ENCODE peak calls at places on chromosomes 13 and 19, in eight cellular contexts. R, X, D, B, S, U, Z and F are unnamed samples. For H3K4me1, the result is how much of the 10 kb centered on the place peaks cover.

GRCh38 chr13:48393030-48393697 is 19.7 kb downstream of the LPAR6 start:
- DNase-seq in X (no peak), D (no peak), S (no peak), Z (no peak), B (no peak), U (no peak), R (no peak), F (no peak)

GRCh38 chr19:38173324-38174041 is 50.5 kb downstream of the DPF1 start:
- DNase-seq in R (no peak), D (no peak), X (no peak), B (peak), S (peak), U (no peak), Z (peak), F (no peak)

GRCh38 chr19:49851456-49852259 is 699 bp downstream of the PTOV1 start:
- DNase-seq in S (peak), X (peak), B (peak), U (peak), R (peak), Z (peak), D (peak), F (no peak)

GRCh38 chr13:113586661-113587479 is 2.3 kb downstream of the TFDP1 start:
- DNase-seq in R (no peak), S (no peak), X (no peak), U (no peak), D (no peak), Z (peak), B (no peak), F (no peak)

GRCh38 chr19:35518313-35518712 is 4.9 kb upstream of the DMKN start:
- DNase-seq in R (no peak), B (no peak), U (no peak), S (no peak), D (peak), Z (no peak), X (no peak), F (no peak)

GRCh38 chr19:49085020-49085867 is at the start of gene SNRNP70:
- DNase-seq in Z (peak), B (peak), D (peak), X (peak), R (peak), U (peak), S (peak), F (peak)

GRCh38 chr19:4345656-4346383 is 2.5 kb downstream of the MPND start:
- DNase-seq in D (no peak), X (no peak), B (no peak), R (no peak), Z (peak), S (no peak), U (no peak), F (no peak)

GRCh38 chr19:22882797-22883196 is 50.7 kb downstream of the ZNF723 start:
- DNase-seq in R (no peak), B (no peak), S (no peak), X (peak), D (peak), Z (no peak), U (no peak), F (no peak)

GRCh38 chr19:55626350-55626749 is 2.0 kb upstream of the ZNF784 start:
- DNase-seq in Z (no peak), X (no peak), S (no peak), U (peak), R (peak), B (no peak), D (no peak), F (no peak)

GRCh38 chr19:8363803-8364771 is at the start of gene ANGPTL4:
- DNase-seq in U (peak), D (peak), X (peak), Z (peak), B (peak), R (peak), S (peak), F (peak)

GRCh38 chr19:38433268-38433733 is at the start of gene RYR1:
- DNase-seq in S (peak), D (peak), U (peak), B (peak), Z (peak), R (peak), X (peak), F (peak)

GRCh38 chr19:47253467-47253881 is 2.9 kb upstream of the CCDC9 start:
- DNase-seq in D (peak), S (no peak), U (no peak), B (no peak), X (no peak), Z (no peak), R (no peak), F (no peak)

GRCh38 chr19:47310819-47311218 is 1.2 kb downstream of the C5AR1 start:
- DNase-seq in R (no peak), D (no peak), U (no peak), S (peak), X (no peak), Z (peak), B (peak), F (peak)

DNA sequence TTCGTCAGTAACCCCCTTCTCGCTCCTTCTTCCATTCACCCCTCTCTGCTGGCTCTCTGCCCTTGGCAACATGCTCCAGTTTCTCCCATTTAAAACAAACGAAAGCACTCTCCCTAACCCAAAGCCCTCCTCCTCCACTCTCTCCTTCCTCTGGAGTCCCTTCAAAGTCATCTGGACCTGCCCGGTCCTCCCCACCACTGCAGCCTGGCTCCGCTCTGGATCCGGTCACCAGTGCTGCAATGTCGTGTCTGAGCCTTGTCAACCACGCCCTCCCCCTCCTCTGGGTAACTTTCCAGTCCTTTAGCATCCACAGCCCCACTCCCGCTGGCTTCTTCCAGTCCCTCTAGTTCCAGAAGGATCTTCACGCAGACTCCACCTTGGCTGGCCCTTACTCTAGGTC is 55.0 kb downstream of the STK24 start:
- DNase-seq in D (peak), B (no peak), U (no peak), R (no peak), S (no peak), X (no peak), Z (no peak), F (no peak)
- H3K27ac ChIP-seq in D (no peak), B (no peak), U (no peak), R (peak), S (no peak), X (no peak), Z (peak), F (no peak)

GRCh38 chr13:108377646-108378206 is 108.2 kb downstream of the TNFSF13B start:
- DNase-seq in B (no peak), X (no peak), Z (no peak), S (no peak), R (no peak), D (no peak), U (no peak), F (no peak)

GRCh38 chr13:108375034-108375433 is 105.5 kb downstream of the TNFSF13B start:
- DNase-seq in U (no peak), D (no peak), S (no peak), Z (no peak), X (no peak), R (no peak), B (no peak), F (no peak)

GRCh38 chr13:108375772-108376171 is 106.3 kb downstream of the TNFSF13B start:
- DNase-seq in X (no peak), B (no peak), U (no peak), R (no peak), Z (no peak), D (no peak), S (no peak), F (no peak)

GRCh38 chr13:108376308-108376707 is 106.8 kb downstream of the TNFSF13B start:
- DNase-seq in X (no peak), Z (no peak), D (no peak), R (no peak), B (no peak), U (no peak), S (no peak), F (no peak)
- H3K4me1 ChIP-seq in X (under half), Z (under half), D (under half), R (under half), B (under half), U (under half), S (under half), F (under half)

DNA sequence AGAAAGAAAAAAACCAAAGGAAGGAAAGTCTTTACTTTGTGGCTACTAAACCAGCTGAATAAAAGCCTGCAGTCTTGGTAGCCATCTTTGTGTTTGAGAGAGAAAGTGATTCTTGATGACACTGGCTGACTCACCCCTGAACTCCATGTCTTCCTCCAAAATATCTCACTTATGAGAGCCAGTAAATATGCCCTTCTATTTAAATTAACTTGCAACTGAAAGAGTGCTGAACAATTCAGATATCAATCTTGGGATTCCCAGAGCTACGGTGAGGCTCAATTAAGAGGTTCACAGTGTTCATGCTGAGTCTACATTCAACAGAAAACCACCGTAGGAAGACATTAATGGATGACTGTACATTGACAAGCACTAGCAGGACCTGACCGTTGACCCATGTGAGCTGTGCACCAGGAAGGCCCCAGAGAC is 57.9 kb downstream of the KCTD12 start:
- DNase-seq in U (no peak), B (no peak), S (no peak), Z (no peak), X (no peak), D (no peak), R (no peak), F (no peak)
- H3K27ac ChIP-seq in U (no peak), B (no peak), S (no peak), Z (no peak), X (no peak), D (no peak), R (no peak), F (no peak)

GRCh38 chr19:41298327-41298964 is 11.5 kb upstream of the CCDC97 start:
- DNase-seq in D (peak), B (peak), Z (no peak), R (peak), X (no peak), U (peak), S (peak), F (peak)
- H3K4me1 ChIP-seq in D (under half), B (half or more), Z (half or more), R (half or more), X (under half), U (half or more), S (half or more), F (under half)

GRCh38 chr13:39913928-39914327 is 258.5 kb downstream of the COG6 start:
- DNase-seq in Z (no peak), D (no peak), X (no peak), S (no peak), R (no peak), B (no peak), U (no peak), F (no peak)
- H3K27ac ChIP-seq in Z (no peak), D (no peak), X (no peak), S (no peak), R (no peak), B (no peak), U (no peak), F (peak)

GRCh38 chr19:1274852-1275259 is 474 bp upstream of the FAM174C start:
- DNase-seq in Z (no peak), X (peak), B (peak), R (no peak), S (no peak), U (no peak), D (no peak), F (no peak)

GRCh38 chr19:1272423-1273262 is 2.7 kb upstream of the FAM174C start:
- DNase-seq in Z (no peak), B (no peak), D (no peak), U (no peak), X (no peak), R (no peak), S (no peak), F (no peak)

GRCh38 chr19:1271528-1272422 is 2.6 kb downstream of the CIRBP start:
- DNase-seq in R (no peak), Z (peak), U (no peak), X (no peak), B (no peak), S (peak), D (no peak), F (no peak)

GRCh38 chr19:1274081-1274851 is 1.1 kb upstream of the FAM174C start:
- DNase-seq in D (no peak), S (no peak), U (no peak), B (peak), X (no peak), R (no peak), Z (peak), F (no peak)

GRCh38 chr19:1273263-1274041 is 1.9 kb upstream of the FAM174C start:
- DNase-seq in X (no peak), S (peak), U (no peak), Z (peak), R (no peak), B (no peak), D (no peak), F (no peak)
- H3K4me1 ChIP-seq in X (under half), S (half or more), U (half or more), Z (half or more), R (half or more), B (half or more), D (under half), F (under half)

GRCh38 chr19:2101417-2102335 is 5.0 kb downstream of the IZUMO4 start:
- DNase-seq in X (no peak), R (no peak), S (no peak), B (no peak), Z (no peak), D (no peak), U (no peak), F (no peak)
- H3K27ac ChIP-seq in X (no peak), R (no peak), S (no peak), B (no peak), Z (no peak), D (no peak), U (no peak), F (no peak)